ENCODE peak calls at places on chromosomes 6 and 20, in nine cellular contexts. One of them, this sample, is unnamed.

GRCh38 chr6:83954371-83954770 is 79.2 kb upstream of the MRAP2 start:
- DNase-seq in kidney epithelial cell: no peak
- DNase-seq in H9: no peak
- DNase-seq in pancreas: no peak
- DNase-seq in stomach: no peak
- DNase-seq in prostate gland: no peak
- DNase-seq in lower leg skin: no peak
- DNase-seq in HCT116: no peak
- DNase-seq in glutamatergic neuron: no peak
- DNase-seq in this sample: no peak

GRCh38 chr6:160952633-160953281 is 38.8 kb upstream of the MAP3K4 start:
- DNase-seq in kidney epithelial cell: no peak
- DNase-seq in H9: no peak
- DNase-seq in pancreas: no peak
- DNase-seq in stomach: no peak
- DNase-seq in prostate gland: no peak
- DNase-seq in lower leg skin: no peak
- DNase-seq in HCT116: no peak
- DNase-seq in glutamatergic neuron: no peak
- DNase-seq in this sample: no peak

GRCh38 chr6:148221580-148221979 is 121.1 kb upstream of the SASH1 start:
- DNase-seq in kidney epithelial cell: no peak
- DNase-seq in H9: no peak
- DNase-seq in pancreas: no peak
- DNase-seq in stomach: no peak
- DNase-seq in prostate gland: no peak
- DNase-seq in lower leg skin: no peak
- DNase-seq in HCT116: no peak
- DNase-seq in glutamatergic neuron: no peak
- DNase-seq in this sample: no peak

GRCh38 chr6:6699741-6700367 is 111.3 kb downstream of the LY86 start:
- DNase-seq in kidney epithelial cell: peak; percentile 73
- DNase-seq in H9: peak; percentile 52
- DNase-seq in pancreas: peak; percentile 74
- DNase-seq in stomach: peak; percentile 86
- DNase-seq in prostate gland: peak; percentile 75
- DNase-seq in lower leg skin: peak; percentile 90
- DNase-seq in HCT116: peak; percentile 58
- DNase-seq in glutamatergic neuron: peak; percentile 27
- DNase-seq in this sample: peak; percentile 87

GRCh38 chr6:68087399-68088133 is 547.5 kb upstream of the ADGRB3 start:
- DNase-seq in kidney epithelial cell: no peak
- DNase-seq in H9: no peak
- DNase-seq in pancreas: no peak
- DNase-seq in stomach: no peak
- DNase-seq in prostate gland: no peak
- DNase-seq in lower leg skin: no peak
- DNase-seq in HCT116: no peak
- DNase-seq in glutamatergic neuron: no peak
- DNase-seq in this sample: no peak

GRCh38 chr20:47360489-47361267 is 4.2 kb upstream of the ZMYND8 start:
- DNase-seq in kidney epithelial cell: peak; percentile 78
- DNase-seq in H9: peak; percentile 75
- DNase-seq in pancreas: peak; percentile 77
- DNase-seq in stomach: peak; percentile 86
- DNase-seq in prostate gland: peak; percentile 85
- DNase-seq in lower leg skin: peak; percentile 79
- DNase-seq in HCT116: peak; percentile 60
- DNase-seq in glutamatergic neuron: peak; percentile 70
- DNase-seq in this sample: peak; percentile 89

GRCh38 chr6:30834643-30835042 is 49.7 kb upstream of the DDR1 start:
- DNase-seq in kidney epithelial cell: no peak
- DNase-seq in H9: no peak
- DNase-seq in pancreas: no peak
- DNase-seq in stomach: no peak
- DNase-seq in prostate gland: no peak
- DNase-seq in lower leg skin: no peak
- DNase-seq in HCT116: no peak
- DNase-seq in glutamatergic neuron: no peak
- DNase-seq in this sample: no peak

GRCh38 chr6:151647871-151648639 is 154.2 kb downstream of the CCDC170 start:
- DNase-seq in kidney epithelial cell: no peak
- DNase-seq in H9: peak; percentile 94
- DNase-seq in pancreas: no peak
- DNase-seq in stomach: no peak
- DNase-seq in prostate gland: no peak
- DNase-seq in lower leg skin: no peak
- DNase-seq in HCT116: peak; percentile 50
- DNase-seq in glutamatergic neuron: peak; percentile 67
- DNase-seq in this sample: no peak

GRCh38 chr6:142758257-142759025 is 186.5 kb downstream of the HIVEP2 start:
- DNase-seq in kidney epithelial cell: no peak
- DNase-seq in H9: no peak
- DNase-seq in pancreas: no peak
- DNase-seq in stomach: no peak
- DNase-seq in prostate gland: no peak
- DNase-seq in lower leg skin: no peak
- DNase-seq in HCT116: no peak
- DNase-seq in glutamatergic neuron: no peak
- DNase-seq in this sample: no peak

GRCh38 chr6:25297823-25298507 is 18.8 kb downstream of the CARMIL1 start:
- DNase-seq in kidney epithelial cell: no peak
- DNase-seq in H9: no peak
- DNase-seq in pancreas: no peak
- DNase-seq in stomach: no peak
- DNase-seq in prostate gland: no peak
- DNase-seq in lower leg skin: no peak
- DNase-seq in HCT116: no peak
- DNase-seq in glutamatergic neuron: no peak
- DNase-seq in this sample: no peak

GRCh38 chr6:104589940-104590339 is 269.8 kb downstream of the HACE1 start:
- DNase-seq in kidney epithelial cell: no peak
- DNase-seq in H9: no peak
- DNase-seq in pancreas: no peak
- DNase-seq in stomach: no peak
- DNase-seq in prostate gland: no peak
- DNase-seq in lower leg skin: no peak
- DNase-seq in HCT116: no peak
- DNase-seq in glutamatergic neuron: no peak
- DNase-seq in this sample: no peak

GRCh38 chr6:167739721-167740475 is 86.8 kb upstream of the AFDN start:
- DNase-seq in kidney epithelial cell: no peak
- DNase-seq in H9: no peak
- DNase-seq in pancreas: no peak
- DNase-seq in stomach: peak; percentile 5
- DNase-seq in prostate gland: no peak
- DNase-seq in lower leg skin: no peak
- DNase-seq in HCT116: no peak
- DNase-seq in glutamatergic neuron: no peak
- DNase-seq in this sample: no peak
- TF ChIP-seq CTCF in kidney epithelial cell: no peak
- TF ChIP-seq CTCF in H9: no peak
- TF ChIP-seq CTCF in pancreas: no peak
- TF ChIP-seq CTCF in stomach: no peak
- TF ChIP-seq CTCF in prostate gland: no peak
- TF ChIP-seq CTCF in lower leg skin: no peak
- TF ChIP-seq CTCF in HCT116: no peak
- TF ChIP-seq CTCF in glutamatergic neuron: no peak
- TF ChIP-seq CTCF in this sample: no peak

DNA sequence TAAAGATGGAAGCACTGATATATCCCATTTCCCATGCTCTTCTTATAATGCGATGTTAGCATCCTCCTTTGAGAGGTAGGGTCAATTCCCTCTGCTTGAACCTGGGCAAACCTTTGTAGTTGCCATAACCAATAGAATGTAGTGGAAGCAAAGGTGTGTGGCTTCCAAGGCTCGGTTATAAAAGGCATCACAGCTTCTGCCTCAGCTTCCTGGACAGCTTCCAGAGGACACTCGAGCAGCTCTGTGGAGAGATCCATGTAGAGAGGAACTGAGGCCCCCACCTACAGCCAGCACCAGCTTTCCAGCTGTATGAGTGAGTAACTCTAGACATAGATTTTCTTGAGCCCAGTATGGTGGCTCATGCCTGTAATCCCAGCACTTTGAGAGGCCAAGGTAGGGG is 36.7 kb downstream of the FGD2 start:
- DNase-seq in kidney epithelial cell: no peak
- DNase-seq in H9: no peak
- DNase-seq in pancreas: no peak
- DNase-seq in stomach: no peak
- DNase-seq in prostate gland: no peak
- DNase-seq in lower leg skin: no peak
- DNase-seq in HCT116: no peak
- DNase-seq in glutamatergic neuron: no peak
- DNase-seq in this sample: no peak
- TF ChIP-seq CTCF in kidney epithelial cell: no peak
- TF ChIP-seq CTCF in H9: no peak
- TF ChIP-seq CTCF in pancreas: no peak
- TF ChIP-seq CTCF in stomach: no peak
- TF ChIP-seq CTCF in prostate gland: no peak
- TF ChIP-seq CTCF in lower leg skin: no peak
- TF ChIP-seq CTCF in HCT116: no peak
- TF ChIP-seq CTCF in glutamatergic neuron: no peak
- TF ChIP-seq CTCF in this sample: no peak

GRCh38 chr6:85017352-85017751 is 253.0 kb upstream of the TBX18 start:
- DNase-seq in kidney epithelial cell: no peak
- DNase-seq in H9: no peak
- DNase-seq in pancreas: no peak
- DNase-seq in stomach: no peak
- DNase-seq in prostate gland: no peak
- DNase-seq in lower leg skin: no peak
- DNase-seq in HCT116: no peak
- DNase-seq in glutamatergic neuron: no peak
- DNase-seq in this sample: no peak

DNA sequence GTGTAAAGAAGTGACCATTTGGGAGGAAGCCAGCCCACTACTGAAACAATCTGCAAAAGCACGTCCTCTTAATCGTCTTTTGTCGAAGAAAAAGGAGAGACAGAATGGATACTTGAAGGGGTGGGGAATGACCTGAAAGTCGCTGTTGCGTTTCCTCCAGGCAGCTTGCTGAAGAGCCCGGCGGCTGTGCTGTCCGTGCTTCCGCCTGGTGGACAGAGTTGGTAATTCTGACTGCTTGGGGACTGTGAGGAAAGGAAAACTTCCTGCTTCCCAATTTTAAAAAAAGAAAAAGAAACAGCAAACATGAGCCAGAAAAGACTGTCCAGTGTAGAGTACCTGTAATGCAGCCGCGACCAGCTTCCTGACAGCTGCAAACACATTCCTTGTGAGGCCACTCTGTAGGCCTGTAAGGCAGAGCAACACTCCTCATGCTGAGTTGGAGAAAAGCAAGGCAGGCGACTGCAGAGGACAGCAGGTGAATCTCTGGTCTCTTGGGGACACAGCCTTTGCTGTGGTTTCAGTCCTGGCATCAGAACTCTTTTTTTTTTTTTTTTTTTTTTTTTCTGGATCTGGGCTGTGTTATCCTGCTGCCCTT is 251.1 kb upstream of the TBX18 start:
- DNase-seq in kidney epithelial cell: peak; percentile 18
- DNase-seq in H9: peak; percentile 84
- DNase-seq in pancreas: peak; percentile 46
- DNase-seq in stomach: peak; percentile 31
- DNase-seq in prostate gland: no peak
- DNase-seq in lower leg skin: no peak
- DNase-seq in HCT116: peak; percentile 63
- DNase-seq in glutamatergic neuron: peak; percentile 75
- DNase-seq in this sample: no peak
- TF ChIP-seq CTCF in kidney epithelial cell: peak; percentile 82
- TF ChIP-seq CTCF in H9: peak; percentile 85
- TF ChIP-seq CTCF in pancreas: peak; percentile 51
- TF ChIP-seq CTCF in stomach: peak; percentile 51
- TF ChIP-seq CTCF in prostate gland: no peak
- TF ChIP-seq CTCF in lower leg skin: no peak
- TF ChIP-seq CTCF in HCT116: peak; percentile 74
- TF ChIP-seq CTCF in glutamatergic neuron: peak; percentile 97
- TF ChIP-seq CTCF in this sample: peak; percentile 60

DNA sequence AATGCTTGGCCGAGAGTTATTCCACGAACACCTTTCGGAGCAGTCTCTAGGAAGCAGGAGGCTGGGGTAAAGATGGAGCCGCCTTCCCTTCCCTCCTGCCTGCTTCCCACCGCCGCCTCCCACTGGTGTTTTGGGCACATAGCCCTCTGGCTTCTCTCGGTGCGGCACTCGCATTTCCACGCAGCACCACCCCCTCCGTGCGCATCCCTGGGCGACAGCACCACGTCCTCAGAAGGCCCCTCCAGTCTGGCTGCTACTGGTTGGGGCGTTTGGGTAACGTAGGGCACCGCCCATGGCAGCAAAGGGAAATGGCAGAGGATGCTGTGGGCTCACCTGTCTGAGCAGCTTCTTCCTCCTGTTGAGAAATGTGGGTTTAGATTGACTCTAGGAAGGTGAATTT is 2.4 kb downstream of the COL20A1 start:
- DNase-seq in kidney epithelial cell: no peak
- DNase-seq in H9: no peak
- DNase-seq in pancreas: no peak
- DNase-seq in stomach: no peak
- DNase-seq in prostate gland: no peak
- DNase-seq in lower leg skin: no peak
- DNase-seq in HCT116: no peak
- DNase-seq in glutamatergic neuron: no peak
- DNase-seq in this sample: no peak
- TF ChIP-seq CTCF in kidney epithelial cell: peak; percentile 18
- TF ChIP-seq CTCF in H9: no peak
- TF ChIP-seq CTCF in pancreas: no peak
- TF ChIP-seq CTCF in stomach: no peak
- TF ChIP-seq CTCF in prostate gland: no peak
- TF ChIP-seq CTCF in lower leg skin: no peak
- TF ChIP-seq CTCF in HCT116: peak; percentile 45
- TF ChIP-seq CTCF in glutamatergic neuron: no peak
- TF ChIP-seq CTCF in this sample: peak; percentile 14

GRCh38 chr20:21981607-21982344 is 276.3 kb downstream of the PAX1 start:
- DNase-seq in kidney epithelial cell: no peak
- DNase-seq in H9: no peak
- DNase-seq in pancreas: no peak
- DNase-seq in stomach: no peak
- DNase-seq in prostate gland: no peak
- DNase-seq in lower leg skin: no peak
- DNase-seq in HCT116: no peak
- DNase-seq in glutamatergic neuron: no peak
- DNase-seq in this sample: no peak

GRCh38 chr20:21981179-21981578 is 275.7 kb downstream of the PAX1 start:
- DNase-seq in kidney epithelial cell: no peak
- DNase-seq in H9: no peak
- DNase-seq in pancreas: no peak
- DNase-seq in stomach: no peak
- DNase-seq in prostate gland: no peak
- DNase-seq in lower leg skin: no peak
- DNase-seq in HCT116: no peak
- DNase-seq in glutamatergic neuron: no peak
- DNase-seq in this sample: no peak

GRCh38 chr20:21982559-21982958 is 277.1 kb downstream of the PAX1 start:
- DNase-seq in kidney epithelial cell: no peak
- DNase-seq in H9: no peak
- DNase-seq in pancreas: no peak
- DNase-seq in stomach: no peak
- DNase-seq in prostate gland: no peak
- DNase-seq in lower leg skin: no peak
- DNase-seq in HCT116: no peak
- DNase-seq in glutamatergic neuron: no peak
- DNase-seq in this sample: no peak
- TF ChIP-seq CTCF in kidney epithelial cell: no peak
- TF ChIP-seq CTCF in H9: no peak
- TF ChIP-seq CTCF in pancreas: no peak
- TF ChIP-seq CTCF in stomach: no peak
- TF ChIP-seq CTCF in prostate gland: no peak
- TF ChIP-seq CTCF in lower leg skin: no peak
- TF ChIP-seq CTCF in HCT116: no peak
- TF ChIP-seq CTCF in glutamatergic neuron: no peak
- TF ChIP-seq CTCF in this sample: no peak

GRCh38 chr20:52289956-52290355 is 98.4 kb upstream of the ZFP64 start:
- DNase-seq in kidney epithelial cell: no peak
- DNase-seq in H9: no peak
- DNase-seq in pancreas: no peak
- DNase-seq in stomach: no peak
- DNase-seq in prostate gland: no peak
- DNase-seq in lower leg skin: no peak
- DNase-seq in HCT116: no peak
- DNase-seq in glutamatergic neuron: no peak
- DNase-seq in this sample: no peak
- TF ChIP-seq CTCF in kidney epithelial cell: no peak
- TF ChIP-seq CTCF in H9: no peak
- TF ChIP-seq CTCF in pancreas: no peak
- TF ChIP-seq CTCF in stomach: no peak
- TF ChIP-seq CTCF in prostate gland: no peak
- TF ChIP-seq CTCF in lower leg skin: no peak
- TF ChIP-seq CTCF in HCT116: no peak
- TF ChIP-seq CTCF in glutamatergic neuron: no peak
- TF ChIP-seq CTCF in this sample: no peak